ENCODE peak calls at places on chromosomes 1 and 21, in nine cellular contexts. J, L, W, Z, A, M, N, E and G are unnamed samples.

GRCh38 chr1:28195780-28196179 is 19.3 kb upstream of the PTAFR start:
- DNase-seq in J (no peak), L (no peak), W (no peak), Z (no peak), A (no peak), M (no peak), N (no peak), E (no peak), G (no peak)

GRCh38 chr1:58899581-58900271 is 115.9 kb upstream of the JUN start:
- DNase-seq in J (no peak), L (no peak), W (no peak), Z (no peak), A (no peak), M (no peak), N (no peak), E (no peak), G (no peak)

GRCh38 chr1:36847761-36848160 is 186.6 kb downstream of the GRIK3 start:
- DNase-seq in J (no peak), L (no peak), W (no peak), Z (no peak), A (no peak), M (no peak), N (no peak), E (peak; percentile 68), G (no peak)

GRCh38 chr1:18875107-18875795 is 15.8 kb upstream of the TAS1R2 start:
- DNase-seq in J (peak; percentile 58), L (peak; percentile 49), W (peak; percentile 58), Z (peak; percentile 88), A (peak; percentile 90), M (peak; percentile 85), N (peak; percentile 81), E (peak; percentile 80), G (peak; percentile 80)

GRCh38 chr1:234369033-234369430 is 4.2 kb upstream of the COA6 start:
- DNase-seq in J (no peak), L (no peak), W (no peak), Z (no peak), A (no peak), M (no peak), N (no peak), E (no peak), G (no peak)

GRCh38 chr1:184590163-184590750 is 164.4 kb downstream of the EDEM3 start:
- DNase-seq in J (no peak), L (no peak), W (no peak), Z (peak; percentile 83), A (no peak), M (no peak), N (no peak), E (no peak), G (no peak)

GRCh38 chr1:221478050-221478949 is 263.6 kb downstream of the DUSP10 start:
- DNase-seq in J (peak; percentile 82), L (peak; percentile 63), W (peak; percentile 31), Z (peak; percentile 94), A (peak; percentile 36), M (peak; percentile 82), N (peak; percentile 34), E (peak; percentile 74), G (no peak)

GRCh38 chr1:204263240-204263848 is 49.6 kb upstream of the GOLT1A start:
- DNase-seq in J (peak; percentile 27), L (no peak), W (no peak), Z (no peak), A (no peak), M (no peak), N (no peak), E (peak; percentile 80), G (no peak)

GRCh38 chr21:41668051-41668541 is 98.8 kb downstream of the RIPK4 start:
- DNase-seq in J (no peak), L (no peak), W (no peak), Z (no peak), A (no peak), M (no peak), N (no peak), E (no peak), G (no peak)

GRCh38 chr1:174975764-174976163 is 24.0 kb upstream of the CACYBP start:
- DNase-seq in J (no peak), L (no peak), W (no peak), Z (no peak), A (no peak), M (no peak), N (no peak), E (no peak), G (no peak)

GRCh38 chr1:153119491-153119971 is 6.2 kb upstream of the SPRR2F start:
- DNase-seq in J (no peak), L (no peak), W (no peak), Z (no peak), A (no peak), M (no peak), N (no peak), E (no peak), G (no peak)

GRCh38 chr21:42496839-42497202 is 797 bp upstream of the RSPH1 start:
- DNase-seq in J (no peak), L (no peak), W (no peak), Z (no peak), A (no peak), M (no peak), N (no peak), E (no peak), G (no peak)

GRCh38 chr1:150162862-150163706 is 13.4 kb downstream of the PLEKHO1 start:
- DNase-seq in J (peak; percentile 100), L (peak; percentile 99), W (peak; percentile 83), Z (peak; percentile 50), A (peak; percentile 65), M (peak; percentile 100), N (no peak), E (peak; percentile 86), G (peak; percentile 57)

GRCh38 chr1:169568497-169568896 is 17.8 kb downstream of the F5 start:
- DNase-seq in J (no peak), L (no peak), W (no peak), Z (peak; percentile 35), A (no peak), M (no peak), N (no peak), E (no peak), G (no peak)

GRCh38 chr1:93779540-93780121 is 98.0 kb upstream of the BCAR3 start:
- DNase-seq in J (peak; percentile 95), L (peak; percentile 93), W (no peak), Z (peak; percentile 99), A (no peak), M (peak; percentile 89), N (peak; percentile 74), E (no peak), G (no peak)

GRCh38 chr1:168653567-168653966 is 75.4 kb downstream of the DPT start:
- DNase-seq in J (peak; percentile 85), L (no peak), W (no peak), Z (peak; percentile 32), A (no peak), M (peak; percentile 66), N (no peak), E (no peak), G (no peak)

GRCh38 chr1:1778827-1779675 is 781 bp upstream of the NADK start:
- DNase-seq in J (no peak), L (no peak), W (peak; percentile 91), Z (peak; percentile 90), A (peak; percentile 95), M (no peak), N (peak; percentile 28), E (peak; percentile 65), G (peak; percentile 67)
- TF ChIP-seq CTCF in J (no peak), L (peak; percentile 32), W (peak; percentile 44), Z (peak; percentile 58), A (peak; percentile 31), M (peak; percentile 9), N (peak; percentile 6), E (no peak), G (peak; percentile 63)

DNA sequence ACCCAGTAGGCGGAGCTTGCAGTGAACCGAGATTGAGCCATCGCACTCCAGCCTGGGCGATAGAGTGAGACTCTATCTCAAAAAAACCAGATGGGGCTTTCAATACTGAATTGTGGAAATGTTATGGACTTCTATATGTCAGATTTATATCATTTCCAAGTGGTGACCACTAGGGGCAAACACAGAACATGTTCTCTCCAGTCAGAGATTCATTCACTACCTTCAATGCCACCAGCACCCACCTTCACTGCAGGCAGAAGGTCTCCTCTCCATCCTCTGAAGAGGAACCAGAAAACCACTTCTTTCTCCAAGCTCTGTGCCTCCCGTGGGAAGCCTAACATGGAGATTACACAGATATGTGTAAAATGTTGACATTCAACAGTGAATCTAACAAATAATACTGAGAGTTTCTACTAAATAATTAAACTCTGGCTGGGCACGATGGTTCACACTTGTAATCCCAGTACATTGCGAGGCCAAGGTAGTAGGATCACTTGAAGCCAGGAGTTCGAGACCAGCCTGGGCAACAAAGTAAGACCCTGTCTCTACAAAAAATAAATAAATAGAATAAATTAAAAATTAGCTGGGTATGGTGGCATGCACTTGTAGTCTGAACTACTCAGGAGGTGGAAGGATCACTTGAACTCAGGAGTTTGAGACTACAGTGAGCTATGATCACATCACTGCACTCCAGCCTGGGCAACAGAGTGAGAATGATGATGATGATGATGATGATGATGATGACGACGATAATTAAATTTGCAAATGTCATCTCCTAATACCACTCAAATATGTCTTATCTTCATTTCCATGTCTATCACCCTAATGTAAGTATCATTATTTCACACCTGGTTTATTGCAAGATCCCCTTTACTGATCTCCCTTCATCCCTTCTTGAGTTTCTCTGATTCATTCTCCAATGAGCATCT is 151.1 kb downstream of the ZNF281 start:
- DNase-seq in J (no peak), L (no peak), W (peak; percentile 26), Z (peak; percentile 82), A (no peak), M (peak; percentile 25), N (peak; percentile 53), E (no peak), G (no peak)
- TF ChIP-seq CTCF in J (peak; percentile 51), L (peak; percentile 53), W (peak; percentile 61), Z (peak; percentile 90), A (no peak), M (peak; percentile 60), N (peak; percentile 59), E (peak; percentile 60), G (peak; percentile 58)

GRCh38 chr1:38787041-38787440 is 72.5 kb downstream of the RRAGC start:
- DNase-seq in J (no peak), L (no peak), W (no peak), Z (no peak), A (no peak), M (no peak), N (no peak), E (no peak), G (no peak)
- TF ChIP-seq CTCF in J (no peak), L (no peak), W (no peak), Z (no peak), A (no peak), M (no peak), N (no peak), E (no peak), G (no peak)

GRCh38 chr1:206929509-206929908 is 7.8 kb upstream of the FCMR start:
- DNase-seq in J (no peak), L (no peak), W (no peak), Z (no peak), A (no peak), M (no peak), N (no peak), E (no peak), G (no peak)

GRCh38 chr1:206932271-206932670 is 10.5 kb upstream of the FCMR start:
- DNase-seq in J (no peak), L (no peak), W (no peak), Z (no peak), A (no peak), M (no peak), N (no peak), E (no peak), G (no peak)

GRCh38 chr1:206930210-206930798 is 8.6 kb upstream of the FCMR start:
- DNase-seq in J (no peak), L (no peak), W (peak; percentile 93), Z (no peak), A (no peak), M (no peak), N (no peak), E (no peak), G (no peak)

GRCh38 chr1:206933333-206933945 is 11.7 kb upstream of the FCMR start:
- DNase-seq in J (no peak), L (no peak), W (no peak), Z (peak; percentile 65), A (peak; percentile 72), M (no peak), N (peak; percentile 48), E (peak; percentile 71), G (no peak)

GRCh38 chr1:206931709-206932108 is 10.0 kb upstream of the FCMR start:
- DNase-seq in J (no peak), L (no peak), W (no peak), Z (no peak), A (no peak), M (no peak), N (no peak), E (no peak), G (no peak)
- TF ChIP-seq CTCF in J (no peak), L (peak; percentile 14), W (peak; percentile 51), Z (peak; percentile 29), A (no peak), M (peak; percentile 17), N (no peak), E (peak; percentile 13), G (no peak)